ENCODE peak calls at places on chromosome 1, in nine cellular contexts. R is DMS79; Q is EL; O is CD4-positive, alpha-beta T cell; T is NCI-H1092; F is renal cortical epithelial cell; G is nephron progenitor cell; C is left colon; V is B cell. A is an unnamed sample.

GRCh38 chr1:43760745-43761343 is 53.5 kb downstream of the ST3GAL3 start:
- DNase-seq in G (no peak), R (no peak), Q (peak), C (no peak), O (no peak), T (no peak), F (peak), V (no peak), A (no peak)

GRCh38 chr1:148355976-148356375 is 127.1 kb downstream of the PPIAL4G start:
- DNase-seq in T (no peak), V (no peak), C (no peak), G (no peak), Q (no peak), O (no peak), F (no peak), R (no peak), A (no peak)

GRCh38 chr1:179153217-179153616 is 71.3 kb downstream of the TOR3A start:
- DNase-seq in V (no peak), O (no peak), Q (no peak), F (no peak), R (no peak), T (no peak), C (no peak), G (no peak), A (no peak)

GRCh38 chr1:115529216-115529897 is 112.4 kb upstream of the VANGL1 start:
- DNase-seq in Q (no peak), V (no peak), O (no peak), C (no peak), F (no peak), G (no peak), T (no peak), R (no peak), A (no peak)

GRCh38 chr1:78101051-78101450 is 55.3 kb downstream of the GIPC2 start:
- DNase-seq in V (no peak), C (no peak), T (no peak), R (no peak), Q (no peak), F (no peak), G (no peak), O (no peak), A (no peak)

GRCh38 chr1:33974147-33974546 is 110.3 kb downstream of the HMGB4 start:
- DNase-seq in C (no peak), T (peak), G (no peak), Q (no peak), R (no peak), V (no peak), O (no peak), F (no peak), A (no peak)

GRCh38 chr1:227253065-227253464 is 65.2 kb downstream of the CDC42BPA start:
- DNase-seq in Q (no peak), G (no peak), C (no peak), O (no peak), F (no peak), R (no peak), T (no peak), V (no peak), A (no peak)

GRCh38 chr1:111596499-111596898 is 23.1 kb upstream of the RAP1A start:
- DNase-seq in G (no peak), T (no peak), Q (no peak), R (no peak), O (peak), F (no peak), V (peak), C (no peak), A (no peak)

GRCh38 chr1:182589520-182589919 is 464 bp upstream of the RNASEL start:
- DNase-seq in V (no peak), C (no peak), F (no peak), T (no peak), O (no peak), G (no peak), R (no peak), Q (no peak), A (no peak)

GRCh38 chr1:29197590-29197924 is 15.9 kb upstream of the SRSF4 start:
- DNase-seq in T (peak), Q (peak), R (peak), C (no peak), O (peak), G (no peak), V (peak), F (peak), A (no peak)

A was measured in GM18507.